ENCODE peak calls at places on chromosome 12, in four cellular contexts. One of them, this sample, is unnamed.

GRCh38 chr12:57869919-57870318 is 23.4 kb upstream of the CTDSP2 start:
- DNase-seq in uterus: no peak
- DNase-seq in foreskin keratinocyte: no peak
- DNase-seq in tibial artery: no peak
- DNase-seq in this sample: no peak

GRCh38 chr12:53004178-53004577 is 2.1 kb upstream of the EIF4B start:
- DNase-seq in foreskin keratinocyte: peak; percentile 56
- DNase-seq in uterus: no peak
- DNase-seq in tibial artery: no peak
- DNase-seq in this sample: no peak

GRCh38 chr12:45192041-45192695 is 23.7 kb upstream of the ANO6 start:
- DNase-seq in foreskin keratinocyte: peak; percentile 44
- DNase-seq in tibial artery: no peak
- DNase-seq in uterus: no peak
- DNase-seq in this sample: no peak

GRCh38 chr12:113340061-113340460 is 5.2 kb upstream of the SLC8B1 start:
- DNase-seq in uterus: no peak
- DNase-seq in tibial artery: no peak
- DNase-seq in foreskin keratinocyte: no peak
- DNase-seq in this sample: no peak

GRCh38 chr12:103373088-103373523 is 122.7 kb downstream of the C12orf42 start:
- DNase-seq in uterus: no peak
- DNase-seq in tibial artery: no peak
- DNase-seq in foreskin keratinocyte: no peak
- DNase-seq in this sample: no peak

GRCh38 chr12:52685406-52685890 is 5.2 kb upstream of the KRT1 start:
- DNase-seq in tibial artery: no peak
- DNase-seq in foreskin keratinocyte: no peak
- DNase-seq in uterus: no peak
- DNase-seq in this sample: no peak

GRCh38 chr12:104957388-104958008 is 592 bp downstream of the SLC41A2 start:
- DNase-seq in foreskin keratinocyte: no peak
- DNase-seq in uterus: no peak
- DNase-seq in tibial artery: peak; percentile 41
- DNase-seq in this sample: peak; percentile 59

GRCh38 chr12:121575952-121576615 is 4.7 kb downstream of the KDM2B start:
- DNase-seq in tibial artery: no peak
- DNase-seq in uterus: no peak
- DNase-seq in foreskin keratinocyte: peak; percentile 64
- DNase-seq in this sample: no peak

GRCh38 chr12:113086249-113087164 is 30.0 kb downstream of the DTX1 start:
- DNase-seq in foreskin keratinocyte: no peak
- DNase-seq in uterus: no peak
- DNase-seq in tibial artery: no peak
- DNase-seq in this sample: no peak

GRCh38 chr12:121809712-121810116 is 5.9 kb downstream of the SETD1B start:
- DNase-seq in tibial artery: no peak
- DNase-seq in foreskin keratinocyte: no peak
- DNase-seq in uterus: no peak
- DNase-seq in this sample: no peak

GRCh38 chr12:108386704-108387360 is 47.7 kb upstream of the CMKLR1 start:
- DNase-seq in foreskin keratinocyte: no peak
- DNase-seq in uterus: peak; percentile 42
- DNase-seq in tibial artery: no peak
- DNase-seq in this sample: no peak

GRCh38 chr12:60257063-60257462 is 661.2 kb downstream of the SLC16A7 start:
- DNase-seq in foreskin keratinocyte: peak; percentile 67
- DNase-seq in tibial artery: no peak
- DNase-seq in uterus: no peak
- DNase-seq in this sample: no peak

GRCh38 chr12:90100619-90101018 is 392.0 kb upstream of the ATP2B1 start:
- DNase-seq in foreskin keratinocyte: no peak
- DNase-seq in uterus: no peak
- DNase-seq in tibial artery: no peak
- DNase-seq in this sample: no peak

GRCh38 chr12:47190271-47190750 is 110.6 kb upstream of the AMIGO2 start:
- DNase-seq in uterus: no peak
- DNase-seq in tibial artery: no peak
- DNase-seq in foreskin keratinocyte: peak; percentile 91
- DNase-seq in this sample: no peak

GRCh38 chr12:104351023-104351983 is 47.8 kb downstream of the EID3 start:
- DNase-seq in tibial artery: no peak
- DNase-seq in foreskin keratinocyte: no peak
- DNase-seq in uterus: no peak
- DNase-seq in this sample: no peak

GRCh38 chr12:45704968-45705367 is 24.5 kb upstream of the ARID2 start:
- DNase-seq in uterus: no peak
- DNase-seq in tibial artery: no peak
- DNase-seq in foreskin keratinocyte: no peak
- DNase-seq in this sample: no peak

GRCh38 chr12:51744235-51744634 is 104.3 kb downstream of the FIGNL2 start:
- DNase-seq in foreskin keratinocyte: no peak
- DNase-seq in uterus: no peak
- DNase-seq in tibial artery: no peak
- DNase-seq in this sample: no peak

GRCh38 chr12:49352351-49352750 is 5.7 kb downstream of the DNAJC22 start:
- DNase-seq in uterus: no peak
- DNase-seq in tibial artery: no peak
- DNase-seq in foreskin keratinocyte: no peak
- DNase-seq in this sample: no peak

GRCh38 chr12:64801381-64801780 is 23.1 kb upstream of the TBC1D30 start:
- DNase-seq in foreskin keratinocyte: no peak
- DNase-seq in uterus: no peak
- DNase-seq in tibial artery: no peak
- DNase-seq in this sample: no peak
- H3K27ac ChIP-seq in foreskin keratinocyte: no peak overlapping the region
- H3K27ac ChIP-seq in uterus: no peak overlapping the region
- H3K27ac ChIP-seq in tibial artery: no peak overlapping the region
- H3K27ac ChIP-seq in this sample: no peak overlapping the region

DNA sequence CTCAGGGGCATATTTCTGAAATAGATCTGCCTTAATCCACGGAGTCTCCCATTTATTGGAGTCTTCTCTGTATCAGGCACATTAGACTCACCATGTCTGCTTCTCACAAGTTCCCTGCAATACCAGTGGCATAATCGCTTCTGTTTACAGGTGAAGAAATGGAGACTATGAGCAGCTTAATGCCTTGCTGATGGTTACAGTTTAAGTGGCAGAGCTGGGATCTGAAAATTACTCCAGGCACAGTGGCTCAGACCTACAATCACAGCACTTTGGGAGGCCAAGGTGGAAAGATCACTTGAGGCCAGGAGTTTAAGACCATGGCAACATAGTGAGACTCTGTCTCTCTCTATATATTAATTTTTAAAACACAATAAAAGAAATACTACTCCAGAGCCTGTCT is 7.3 kb upstream of the RIC8B start:
- DNase-seq in uterus: no peak
- DNase-seq in tibial artery: no peak
- DNase-seq in foreskin keratinocyte: no peak
- DNase-seq in this sample: no peak
- H3K4me1 ChIP-seq in uterus: no peaks in the 10 kb centered on the region
- H3K4me1 ChIP-seq in tibial artery: no peaks in the 10 kb centered on the region
- H3K4me1 ChIP-seq in foreskin keratinocyte: no peaks in the 10 kb centered on the region
- H3K4me1 ChIP-seq in this sample: peaks cover 2% of the 10 kb centered on the region

GRCh38 chr12:77724367-77724957 is 106.2 kb upstream of the NAV3 start:
- DNase-seq in tibial artery: no peak
- DNase-seq in uterus: no peak
- DNase-seq in foreskin keratinocyte: peak; percentile 43
- DNase-seq in this sample: no peak

GRCh38 chr12:77723308-77723707 is 107.4 kb upstream of the NAV3 start:
- DNase-seq in foreskin keratinocyte: peak; percentile 62
- DNase-seq in uterus: no peak
- DNase-seq in tibial artery: no peak
- DNase-seq in this sample: no peak

GRCh38 chr12:77725611-77726010 is 105.1 kb upstream of the NAV3 start:
- DNase-seq in uterus: no peak
- DNase-seq in foreskin keratinocyte: peak; percentile 61
- DNase-seq in tibial artery: no peak
- DNase-seq in this sample: no peak

GRCh38 chr12:77720258-77720657 is 110.4 kb upstream of the NAV3 start:
- DNase-seq in uterus: no peak
- DNase-seq in foreskin keratinocyte: no peak
- DNase-seq in tibial artery: no peak
- DNase-seq in this sample: no peak
- H3K27ac ChIP-seq in uterus: no peak overlapping the region
- H3K27ac ChIP-seq in foreskin keratinocyte: no peak overlapping the region
- H3K27ac ChIP-seq in tibial artery: no peak overlapping the region
- H3K27ac ChIP-seq in this sample: no peak overlapping the region

DNA sequence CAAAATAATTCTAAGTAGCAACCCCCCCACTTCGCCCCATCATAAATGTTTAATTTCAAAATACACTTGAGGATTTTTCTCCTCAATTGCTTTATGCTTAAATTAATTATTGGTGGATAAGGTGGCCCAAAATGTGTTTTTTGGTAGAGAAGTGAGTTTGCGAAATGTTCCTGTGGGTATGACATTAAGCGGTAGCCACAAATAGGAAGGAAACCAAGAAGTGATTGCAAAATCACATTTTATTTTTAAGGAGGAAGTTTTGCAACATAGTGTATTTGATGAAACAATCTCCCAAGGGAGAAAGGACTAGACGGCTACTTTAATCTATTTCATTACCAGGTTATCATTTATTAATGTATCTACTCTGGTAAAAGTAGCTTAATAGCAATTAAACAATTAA is 25.5 kb downstream of the SLC25A3 start:
- DNase-seq in tibial artery: no peak
- DNase-seq in foreskin keratinocyte: no peak
- DNase-seq in uterus: no peak
- DNase-seq in this sample: no peak
- H3K4me1 ChIP-seq in tibial artery: no peaks in the 10 kb centered on the region
- H3K4me1 ChIP-seq in foreskin keratinocyte: no peaks in the 10 kb centered on the region
- H3K4me1 ChIP-seq in uterus: no peaks in the 10 kb centered on the region
- H3K4me1 ChIP-seq in this sample: no peaks in the 10 kb centered on the region

GRCh38 chr12:132836803-132837331 is 8.2 kb upstream of the GOLGA3 start:
- DNase-seq in uterus: no peak
- DNase-seq in tibial artery: no peak
- DNase-seq in foreskin keratinocyte: no peak
- DNase-seq in this sample: no peak

GRCh38 chr12:132839558-132840235 is 11.0 kb upstream of the GOLGA3 start:
- DNase-seq in uterus: no peak
- DNase-seq in foreskin keratinocyte: no peak
- DNase-seq in tibial artery: no peak
- DNase-seq in this sample: no peak

GRCh38 chr12:132840536-132840935 is 11.9 kb upstream of the GOLGA3 start:
- DNase-seq in tibial artery: no peak
- DNase-seq in uterus: no peak
- DNase-seq in foreskin keratinocyte: no peak
- DNase-seq in this sample: no peak

GRCh38 chr12:132837693-132838463 is 9.2 kb upstream of the GOLGA3 start:
- DNase-seq in uterus: peak; percentile 32
- DNase-seq in tibial artery: no peak
- DNase-seq in foreskin keratinocyte: no peak
- DNase-seq in this sample: no peak

DNA sequence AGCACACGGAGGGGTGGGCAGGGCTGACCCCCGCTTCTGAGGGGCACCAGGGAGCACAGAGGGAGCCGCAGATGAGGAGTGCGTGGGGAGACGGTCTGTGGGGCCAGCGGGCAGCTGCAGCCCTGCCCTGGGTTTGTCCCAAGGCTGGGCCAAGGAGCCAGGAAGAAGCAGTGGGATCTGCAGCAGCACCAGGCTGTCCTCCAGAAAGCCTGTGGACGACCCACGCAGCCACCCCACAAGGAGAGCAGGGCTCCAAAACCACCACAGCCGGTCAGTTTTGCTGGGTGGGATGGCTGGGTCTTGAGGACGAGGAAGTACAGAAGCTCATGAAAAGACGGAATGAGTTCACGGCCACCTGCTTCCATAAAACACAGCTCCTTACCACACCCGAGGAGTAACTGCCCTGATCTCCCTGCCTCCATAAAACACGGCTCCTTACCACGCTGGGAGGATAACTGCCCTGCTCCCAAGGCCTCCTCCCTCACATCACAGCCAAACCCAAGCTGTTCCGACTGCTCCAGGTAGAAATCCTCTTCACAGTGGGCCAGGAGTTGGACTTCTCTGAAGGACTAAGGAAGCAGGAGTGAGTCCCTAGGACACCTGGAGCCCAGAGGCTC is 9.9 kb upstream of the GOLGA3 start:
- DNase-seq in foreskin keratinocyte: no peak
- DNase-seq in tibial artery: no peak
- DNase-seq in uterus: no peak
- DNase-seq in this sample: no peak
- H3K27ac ChIP-seq in foreskin keratinocyte: no peak overlapping the region
- H3K27ac ChIP-seq in tibial artery: peak overlapping the region; percentile 11
- H3K27ac ChIP-seq in uterus: peak overlapping the region; percentile 40
- H3K27ac ChIP-seq in this sample: no peak overlapping the region

GRCh38 chr12:50530532-50530931 is 25.7 kb downstream of the DIP2B start:
- DNase-seq in tibial artery: no peak
- DNase-seq in uterus: no peak
- DNase-seq in foreskin keratinocyte: no peak
- DNase-seq in this sample: no peak
- H3K4me1 ChIP-seq in tibial artery: no peaks in the 10 kb centered on the region
- H3K4me1 ChIP-seq in uterus: no peaks in the 10 kb centered on the region
- H3K4me1 ChIP-seq in foreskin keratinocyte: peaks cover 29% of the 10 kb centered on the region
- H3K4me1 ChIP-seq in this sample: no peaks in the 10 kb centered on the region

This sample was measured in aorta.